ENCODE peak calls at places on chromosomes 4 and X, in nine cellular contexts. T, G, W, Z, A, B, U, E and H are unnamed samples.
A peak's percentile ranks its signal among the peaks of the same experiment; 100 is the strongest.

GRCh38 chr4:89024051-89024675 is 32.8 kb downstream of the FAM13A start:
- DNase-seq in B (no peak), U (no peak), E (peak; percentile 69), G (peak; percentile 3), T (peak; percentile 78), Z (peak; percentile 78), A (peak; percentile 52), W (peak; percentile 12), H (peak; percentile 77)

GRCh38 chr4:75432683-75433082 is 81.5 kb downstream of the RCHY1 start:
- DNase-seq in Z (no peak), G (no peak), E (no peak), A (peak; percentile 42), B (no peak), T (peak; percentile 19), U (no peak), W (no peak), H (peak; percentile 38)

GRCh38 chr4:61500883-61501282 is 300.8 kb downstream of the ADGRL3 start:
- DNase-seq in T (no peak), Z (no peak), W (no peak), U (no peak), B (no peak), A (no peak), G (peak; percentile 7), E (no peak), H (peak; percentile 36)

GRCh38 chrX:18549643-18550042 is 122.3 kb downstream of the RS1 start:
- DNase-seq in Z (no peak), U (no peak), B (no peak), T (no peak), G (no peak), W (no peak), A (no peak), E (no peak), H (no peak)

GRCh38 chrX:39883664-39884063 is 214.1 kb downstream of the BCOR start:
- DNase-seq in W (peak; percentile 3), T (no peak), Z (no peak), U (no peak), B (no peak), E (no peak), A (no peak), G (no peak), H (no peak)

GRCh38 chrX:148928803-148929202 is 428.4 kb downstream of the AFF2 start:
- DNase-seq in A (no peak), E (no peak), W (no peak), T (no peak), Z (peak; percentile 36), U (no peak), B (no peak), G (no peak), H (peak; percentile 49)

GRCh38 chr4:88225216-88226107 is 58.9 kb downstream of the PPM1K start:
- DNase-seq in A (no peak), U (no peak), G (no peak), T (peak; percentile 91), B (no peak), W (no peak), Z (peak; percentile 22), E (no peak), H (peak; percentile 72)

GRCh38 chr4:86857341-86858052 is 8.3 kb upstream of the SLC10A6 start:
- DNase-seq in E (no peak), W (no peak), T (peak; percentile 12), A (no peak), U (no peak), Z (no peak), G (no peak), B (no peak), H (no peak)

GRCh38 chr4:10267066-10267465 is 150.5 kb upstream of the WDR1 start:
- DNase-seq in T (no peak), E (no peak), Z (no peak), G (no peak), W (no peak), U (no peak), B (no peak), A (no peak), H (no peak)

GRCh38 chr4:76811604-76812412 is 86.1 kb downstream of the SOWAHB start:
- DNase-seq in E (no peak), Z (peak; percentile 88), T (no peak), W (no peak), U (no peak), G (peak; percentile 2), A (no peak), B (no peak), H (no peak)

GRCh38 chr4:6770581-6771228 is 11.8 kb upstream of the KIAA0232 start:
- DNase-seq in U (no peak), A (no peak), Z (no peak), G (no peak), W (no peak), B (no peak), T (no peak), E (no peak), H (no peak)

GRCh38 chr4:174086829-174087799 is 196.4 kb downstream of the FBXO8 start:
- DNase-seq in T (no peak), G (no peak), U (no peak), E (no peak), B (no peak), Z (no peak), A (no peak), W (no peak), H (no peak)

GRCh38 chrX:14344172-14344940 is 185.0 kb upstream of the GLRA2 start:
- DNase-seq in Z (no peak), A (no peak), G (no peak), B (no peak), U (no peak), W (no peak), E (no peak), T (no peak), H (no peak)

GRCh38 chrX:10828640-10829039 is 208.3 kb upstream of the MID1 start:
- DNase-seq in Z (no peak), B (no peak), W (no peak), G (no peak), T (no peak), U (no peak), E (no peak), A (no peak), H (no peak)